ENCODE peak calls at places on chromosomes 3 and 15, in eight cellular contexts. One of them, this sample, is unnamed.

GRCh38 chr3:58474348-58474911 is 17.5 kb upstream of the KCTD6 start:
- DNase-seq in IMR-90: no peak
- DNase-seq in K562: no peak
- DNase-seq in uterus: no peak
- DNase-seq in thyroid gland: no peak
- DNase-seq in stomach: no peak
- DNase-seq in breast epithelium: no peak
- DNase-seq in heart left ventricle: no peak
- DNase-seq in this sample: no peak

GRCh38 chr3:385151-385550 is 188.6 kb downstream of the CHL1 start:
- DNase-seq in stomach: no peak
- DNase-seq in uterus: no peak
- DNase-seq in breast epithelium: no peak
- DNase-seq in heart left ventricle: no peak
- DNase-seq in IMR-90: peak
- DNase-seq in thyroid gland: no peak
- DNase-seq in K562: no peak
- DNase-seq in this sample: no peak

GRCh38 chr15:40892449-40893012 is 1.7 kb upstream of the VPS18 start:
- DNase-seq in breast epithelium: no peak
- DNase-seq in stomach: no peak
- DNase-seq in K562: no peak
- DNase-seq in heart left ventricle: no peak
- DNase-seq in uterus: no peak
- DNase-seq in IMR-90: no peak
- DNase-seq in thyroid gland: no peak
- DNase-seq in this sample: no peak

GRCh38 chr15:41917767-41918430 is 24.0 kb upstream of the SPTBN5 start:
- DNase-seq in K562: peak
- DNase-seq in uterus: no peak
- DNase-seq in breast epithelium: peak
- DNase-seq in IMR-90: peak
- DNase-seq in thyroid gland: no peak
- DNase-seq in heart left ventricle: peak
- DNase-seq in stomach: peak
- DNase-seq in this sample: no peak

GRCh38 chr3:126834596-126835471 is 130.8 kb downstream of the CHCHD6 start:
- DNase-seq in K562: no peak
- DNase-seq in heart left ventricle: no peak
- DNase-seq in uterus: no peak
- DNase-seq in breast epithelium: no peak
- DNase-seq in IMR-90: no peak
- DNase-seq in stomach: no peak
- DNase-seq in thyroid gland: no peak
- DNase-seq in this sample: no peak

GRCh38 chr3:105402287-105402801 is 35.6 kb downstream of the ALCAM start:
- DNase-seq in thyroid gland: no peak
- DNase-seq in uterus: no peak
- DNase-seq in stomach: no peak
- DNase-seq in breast epithelium: no peak
- DNase-seq in K562: no peak
- DNase-seq in IMR-90: peak
- DNase-seq in heart left ventricle: no peak
- DNase-seq in this sample: no peak

GRCh38 chr15:96345560-96346389 is 15.3 kb downstream of the NR2F2 start:
- DNase-seq in breast epithelium: peak
- DNase-seq in IMR-90: peak
- DNase-seq in K562: no peak
- DNase-seq in heart left ventricle: no peak
- DNase-seq in thyroid gland: peak
- DNase-seq in stomach: peak
- DNase-seq in uterus: peak
- DNase-seq in this sample: peak

GRCh38 chr3:194042947-194043346 is 93.0 kb upstream of the HES1 start:
- DNase-seq in K562: no peak
- DNase-seq in IMR-90: peak
- DNase-seq in heart left ventricle: no peak
- DNase-seq in breast epithelium: no peak
- DNase-seq in uterus: no peak
- DNase-seq in thyroid gland: no peak
- DNase-seq in stomach: no peak
- DNase-seq in this sample: no peak

GRCh38 chr3:76824658-76825310 is 215.1 kb upstream of the ROBO2 start:
- DNase-seq in thyroid gland: no peak
- DNase-seq in K562: no peak
- DNase-seq in IMR-90: no peak
- DNase-seq in breast epithelium: no peak
- DNase-seq in uterus: no peak
- DNase-seq in heart left ventricle: no peak
- DNase-seq in stomach: no peak
- DNase-seq in this sample: no peak

GRCh38 chr15:35479423-35479822 is 66.5 kb downstream of the DPH6 start:
- DNase-seq in IMR-90: no peak
- DNase-seq in thyroid gland: no peak
- DNase-seq in stomach: no peak
- DNase-seq in uterus: no peak
- DNase-seq in K562: no peak
- DNase-seq in heart left ventricle: no peak
- DNase-seq in breast epithelium: no peak
- DNase-seq in this sample: no peak

GRCh38 chr15:29675791-29676301 is 146.4 kb downstream of the TJP1 start:
- DNase-seq in K562: no peak
- DNase-seq in IMR-90: no peak
- DNase-seq in breast epithelium: no peak
- DNase-seq in heart left ventricle: no peak
- DNase-seq in thyroid gland: peak
- DNase-seq in stomach: no peak
- DNase-seq in uterus: no peak
- DNase-seq in this sample: no peak

GRCh38 chr3:71247948-71248315 is 335.6 kb downstream of the FOXP1 start:
- DNase-seq in heart left ventricle: no peak
- DNase-seq in thyroid gland: no peak
- DNase-seq in uterus: no peak
- DNase-seq in K562: no peak
- DNase-seq in breast epithelium: no peak
- DNase-seq in stomach: no peak
- DNase-seq in IMR-90: no peak
- DNase-seq in this sample: no peak

GRCh38 chr3:50050361-50050760 is 38.4 kb upstream of the RBM5 start:
- DNase-seq in thyroid gland: no peak
- DNase-seq in stomach: no peak
- DNase-seq in uterus: no peak
- DNase-seq in heart left ventricle: no peak
- DNase-seq in breast epithelium: no peak
- DNase-seq in IMR-90: peak
- DNase-seq in K562: no peak
- DNase-seq in this sample: no peak

GRCh38 chr3:196134691-196135090 is 52.8 kb upstream of the TFRC start:
- DNase-seq in K562: no peak
- DNase-seq in IMR-90: no peak
- DNase-seq in stomach: no peak
- DNase-seq in uterus: no peak
- DNase-seq in heart left ventricle: no peak
- DNase-seq in breast epithelium: no peak
- DNase-seq in thyroid gland: no peak
- DNase-seq in this sample: no peak

GRCh38 chr3:196135693-196136639 is 54.1 kb upstream of the TFRC start:
- DNase-seq in stomach: no peak
- DNase-seq in IMR-90: no peak
- DNase-seq in thyroid gland: no peak
- DNase-seq in K562: no peak
- DNase-seq in uterus: no peak
- DNase-seq in heart left ventricle: peak
- DNase-seq in breast epithelium: no peak
- DNase-seq in this sample: peak

GRCh38 chr3:122799322-122799721 is 4.5 kb downstream of the SLC49A4 start:
- DNase-seq in breast epithelium: no peak
- DNase-seq in uterus: no peak
- DNase-seq in stomach: no peak
- DNase-seq in IMR-90: no peak
- DNase-seq in heart left ventricle: no peak
- DNase-seq in thyroid gland: no peak
- DNase-seq in K562: no peak
- DNase-seq in this sample: no peak

GRCh38 chr3:173140986-173141385 is at the start of gene SPATA16:
- DNase-seq in uterus: no peak
- DNase-seq in heart left ventricle: no peak
- DNase-seq in thyroid gland: no peak
- DNase-seq in stomach: no peak
- DNase-seq in breast epithelium: no peak
- DNase-seq in IMR-90: no peak
- DNase-seq in K562: no peak
- DNase-seq in this sample: no peak

GRCh38 chr3:105094588-105094987 is 272.1 kb upstream of the ALCAM start:
- DNase-seq in uterus: no peak
- DNase-seq in IMR-90: no peak
- DNase-seq in breast epithelium: no peak
- DNase-seq in K562: no peak
- DNase-seq in stomach: no peak
- DNase-seq in thyroid gland: no peak
- DNase-seq in heart left ventricle: no peak
- DNase-seq in this sample: no peak

DNA sequence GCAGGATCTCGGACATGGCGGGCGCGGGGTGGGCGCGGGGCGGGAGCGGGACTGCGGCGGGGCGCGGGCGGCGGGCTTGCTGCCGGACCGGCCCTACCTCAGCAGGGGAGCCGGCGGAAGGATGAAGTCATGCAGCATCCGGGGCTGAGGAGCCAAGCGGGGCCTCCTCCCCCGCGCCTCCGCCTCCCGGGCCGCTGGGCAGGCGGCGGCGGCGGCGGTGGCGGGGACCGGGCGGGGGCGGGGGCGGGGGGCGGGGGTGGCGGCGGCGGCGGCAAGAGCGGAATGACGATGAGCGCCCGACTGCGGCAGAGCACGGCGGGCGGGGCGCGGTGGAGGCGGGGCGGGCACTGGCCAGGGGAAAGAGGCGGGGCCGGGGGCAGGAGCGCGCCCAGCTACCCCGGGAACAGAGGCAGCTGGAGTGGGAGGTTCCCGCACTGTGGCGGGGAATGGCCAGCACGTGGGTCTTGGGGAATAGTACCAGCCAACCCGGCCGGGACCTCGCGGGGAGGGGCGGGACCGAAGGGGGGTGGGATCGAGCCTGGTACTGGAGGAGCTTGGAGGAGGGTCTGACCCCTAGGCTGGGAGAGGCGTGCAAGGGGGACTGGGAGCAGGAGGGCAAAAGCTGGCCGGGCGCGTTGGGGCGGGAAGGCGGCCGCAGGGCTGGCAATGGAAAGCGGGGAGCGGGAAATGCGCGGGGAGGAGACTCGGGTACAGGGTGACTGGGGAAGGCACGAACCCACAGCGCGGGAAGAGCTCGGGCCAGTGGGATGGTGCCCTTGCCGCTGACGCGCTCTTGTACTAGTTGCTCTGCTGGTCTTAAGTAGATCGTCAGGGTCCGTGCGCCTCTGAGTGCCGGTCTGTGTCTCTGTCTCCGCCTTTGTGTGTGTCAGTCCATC is at the start of gene CAMK2N2:
- DNase-seq in K562: peak
- DNase-seq in IMR-90: peak
- DNase-seq in heart left ventricle: peak
- DNase-seq in stomach: peak
- DNase-seq in thyroid gland: peak
- DNase-seq in breast epithelium: no peak
- DNase-seq in uterus: no peak
- DNase-seq in this sample: peak
- TF ChIP-seq POLR2A in K562: no peak
- TF ChIP-seq POLR2A in IMR-90: no peak
- TF ChIP-seq POLR2A in heart left ventricle: no peak
- TF ChIP-seq POLR2A in stomach: no peak
- TF ChIP-seq POLR2A in thyroid gland: no peak
- TF ChIP-seq POLR2A in breast epithelium: no peak
- TF ChIP-seq POLR2A in uterus: no peak
- TF ChIP-seq POLR2A in this sample: no peak

GRCh38 chr3:9949115-9949514 is 3.1 kb downstream of the PRRT3 start:
- DNase-seq in K562: no peak
- DNase-seq in heart left ventricle: no peak
- DNase-seq in uterus: no peak
- DNase-seq in IMR-90: no peak
- DNase-seq in thyroid gland: no peak
- DNase-seq in breast epithelium: no peak
- DNase-seq in stomach: no peak
- DNase-seq in this sample: no peak

GRCh38 chr3:9945358-9945757 is 6.8 kb downstream of the PRRT3 start:
- DNase-seq in K562: no peak
- DNase-seq in stomach: no peak
- DNase-seq in thyroid gland: no peak
- DNase-seq in breast epithelium: no peak
- DNase-seq in heart left ventricle: no peak
- DNase-seq in IMR-90: no peak
- DNase-seq in uterus: no peak
- DNase-seq in this sample: no peak

GRCh38 chr3:9946112-9947024 is 5.8 kb downstream of the PRRT3 start:
- DNase-seq in stomach: peak
- DNase-seq in K562: no peak
- DNase-seq in IMR-90: peak
- DNase-seq in uterus: peak
- DNase-seq in breast epithelium: peak
- DNase-seq in thyroid gland: peak
- DNase-seq in heart left ventricle: peak
- DNase-seq in this sample: peak

GRCh38 chr3:9948586-9948985 is 3.6 kb downstream of the PRRT3 start:
- DNase-seq in K562: no peak
- DNase-seq in thyroid gland: no peak
- DNase-seq in stomach: no peak
- DNase-seq in breast epithelium: no peak
- DNase-seq in uterus: no peak
- DNase-seq in IMR-90: no peak
- DNase-seq in heart left ventricle: no peak
- DNase-seq in this sample: no peak

GRCh38 chr3:9947025-9947995 is 4.9 kb downstream of the PRRT3 start:
- DNase-seq in heart left ventricle: peak
- DNase-seq in K562: no peak
- DNase-seq in stomach: peak
- DNase-seq in uterus: peak
- DNase-seq in breast epithelium: peak
- DNase-seq in IMR-90: peak
- DNase-seq in thyroid gland: peak
- DNase-seq in this sample: peak
- H3K4me3 ChIP-seq in heart left ventricle: peak
- H3K4me3 ChIP-seq in K562: no peak
- H3K4me3 ChIP-seq in stomach: peak
- H3K4me3 ChIP-seq in uterus: peak
- H3K4me3 ChIP-seq in breast epithelium: peak
- H3K4me3 ChIP-seq in IMR-90: peak
- H3K4me3 ChIP-seq in thyroid gland: peak
- H3K4me3 ChIP-seq in this sample: peak

GRCh38 chr3:16379838-16380237 is 114.8 kb downstream of the OXNAD1 start:
- DNase-seq in IMR-90: no peak
- DNase-seq in K562: no peak
- DNase-seq in breast epithelium: no peak
- DNase-seq in uterus: no peak
- DNase-seq in heart left ventricle: no peak
- DNase-seq in thyroid gland: no peak
- DNase-seq in stomach: no peak
- DNase-seq in this sample: no peak
- TF ChIP-seq POLR2A in IMR-90: no peak
- TF ChIP-seq POLR2A in K562: no peak
- TF ChIP-seq POLR2A in breast epithelium: no peak
- TF ChIP-seq POLR2A in uterus: no peak
- TF ChIP-seq POLR2A in heart left ventricle: no peak
- TF ChIP-seq POLR2A in thyroid gland: no peak
- TF ChIP-seq POLR2A in stomach: no peak
- TF ChIP-seq POLR2A in this sample: no peak

GRCh38 chr15:26235864-26236263 is 372.7 kb upstream of the ATP10A start:
- DNase-seq in K562: no peak
- DNase-seq in thyroid gland: no peak
- DNase-seq in IMR-90: no peak
- DNase-seq in stomach: no peak
- DNase-seq in uterus: no peak
- DNase-seq in heart left ventricle: no peak
- DNase-seq in breast epithelium: no peak
- DNase-seq in this sample: no peak

GRCh38 chr15:26235148-26235769 is 372.1 kb upstream of the ATP10A start:
- DNase-seq in uterus: no peak
- DNase-seq in heart left ventricle: no peak
- DNase-seq in thyroid gland: no peak
- DNase-seq in IMR-90: no peak
- DNase-seq in breast epithelium: no peak
- DNase-seq in stomach: no peak
- DNase-seq in K562: no peak
- DNase-seq in this sample: no peak
- H3K4me3 ChIP-seq in uterus: no peak
- H3K4me3 ChIP-seq in heart left ventricle: no peak
- H3K4me3 ChIP-seq in thyroid gland: no peak
- H3K4me3 ChIP-seq in IMR-90: no peak
- H3K4me3 ChIP-seq in breast epithelium: no peak
- H3K4me3 ChIP-seq in stomach: no peak
- H3K4me3 ChIP-seq in K562: no peak
- H3K4me3 ChIP-seq in this sample: no peak